ENCODE peak calls at places on chromosome X, in six cellular contexts. One of them, this sample, is unnamed.
A peak's percentile ranks its signal among the peaks of the same experiment; 100 is the strongest.

GRCh38 chrX:15946783-15947550 is 92.4 kb upstream of the AP1S2 start:
- DNase-seq in Daoy: peak; percentile 82
- DNase-seq in GM04503: peak; percentile 80
- DNase-seq in A549: no peak
- DNase-seq in transverse colon: no peak
- DNase-seq in lower leg skin: no peak
- DNase-seq in this sample: no peak

GRCh38 chrX:110992611-110993010 is 103.4 kb upstream of the PAK3 start:
- DNase-seq in Daoy: peak; percentile 7
- DNase-seq in GM04503: no peak
- DNase-seq in A549: peak; percentile 10
- DNase-seq in transverse colon: no peak
- DNase-seq in lower leg skin: no peak
- DNase-seq in this sample: peak; percentile 5

GRCh38 chrX:10981491-10981890 is 129.6 kb upstream of the HCCS start:
- DNase-seq in Daoy: no peak
- DNase-seq in GM04503: no peak
- DNase-seq in A549: no peak
- DNase-seq in transverse colon: no peak
- DNase-seq in lower leg skin: no peak
- DNase-seq in this sample: peak; percentile 56

GRCh38 chrX:25531096-25531495 is 515.3 kb upstream of the ARX start:
- DNase-seq in Daoy: no peak
- DNase-seq in GM04503: no peak
- DNase-seq in A549: no peak
- DNase-seq in transverse colon: no peak
- DNase-seq in lower leg skin: no peak
- DNase-seq in this sample: no peak

GRCh38 chrX:39196192-39197102 is 395.2 kb downstream of the MID1IP1 start:
- DNase-seq in Daoy: peak; percentile 85
- DNase-seq in GM04503: peak; percentile 28
- DNase-seq in A549: no peak
- DNase-seq in transverse colon: peak; percentile 29
- DNase-seq in lower leg skin: no peak
- DNase-seq in this sample: no peak

GRCh38 chrX:37825225-37825842 is 22.0 kb downstream of the DYNLT3 start:
- DNase-seq in Daoy: peak; percentile 15
- DNase-seq in GM04503: no peak
- DNase-seq in A549: peak; percentile 10
- DNase-seq in transverse colon: peak; percentile 58
- DNase-seq in lower leg skin: peak; percentile 15
- DNase-seq in this sample: peak; percentile 8

GRCh38 chrX:1493877-1494510 is 41.3 kb upstream of the ASMTL start:
- DNase-seq in Daoy: no peak
- DNase-seq in GM04503: no peak
- DNase-seq in A549: no peak
- DNase-seq in transverse colon: peak; percentile 34
- DNase-seq in lower leg skin: no peak
- DNase-seq in this sample: no peak

GRCh38 chrX:42946544-42947223 is 168.7 kb upstream of the PPP1R2C start:
- DNase-seq in Daoy: no peak
- DNase-seq in GM04503: no peak
- DNase-seq in A549: no peak
- DNase-seq in transverse colon: no peak
- DNase-seq in lower leg skin: no peak
- DNase-seq in this sample: no peak

GRCh38 chrX:150364347-150365050 is 1.4 kb downstream of the MAMLD1 start:
- DNase-seq in Daoy: peak; percentile 22
- DNase-seq in GM04503: no peak
- DNase-seq in A549: no peak
- DNase-seq in transverse colon: peak; percentile 21
- DNase-seq in lower leg skin: no peak
- DNase-seq in this sample: no peak

GRCh38 chrX:77899081-77899828 is at the start of gene COX7B:
- DNase-seq in Daoy: peak; percentile 81
- DNase-seq in GM04503: peak; percentile 87
- DNase-seq in A549: peak; percentile 72
- DNase-seq in transverse colon: peak; percentile 75
- DNase-seq in lower leg skin: peak; percentile 84
- DNase-seq in this sample: peak; percentile 96

GRCh38 chrX:140440891-140441290 is 64.0 kb downstream of the SOX3 start:
- DNase-seq in Daoy: peak; percentile 4
- DNase-seq in GM04503: no peak
- DNase-seq in A549: no peak
- DNase-seq in transverse colon: no peak
- DNase-seq in lower leg skin: no peak
- DNase-seq in this sample: no peak

GRCh38 chrX:107775734-107776511 is at the start of gene TSC22D3:
- DNase-seq in Daoy: peak; percentile 82
- DNase-seq in GM04503: peak; percentile 9
- DNase-seq in A549: peak; percentile 68
- DNase-seq in transverse colon: peak; percentile 81
- DNase-seq in lower leg skin: peak; percentile 76
- DNase-seq in this sample: peak; percentile 4

GRCh38 chrX:39859991-39860861 is 237.5 kb downstream of the BCOR start:
- DNase-seq in Daoy: peak; percentile 67
- DNase-seq in GM04503: no peak
- DNase-seq in A549: peak; percentile 26
- DNase-seq in transverse colon: peak; percentile 41
- DNase-seq in lower leg skin: no peak
- DNase-seq in this sample: no peak

GRCh38 chrX:108001218-108001814 is 19.1 kb upstream of the TEX13B start:
- DNase-seq in Daoy: peak; percentile 27
- DNase-seq in GM04503: no peak
- DNase-seq in A549: peak; percentile 28
- DNase-seq in transverse colon: no peak
- DNase-seq in lower leg skin: peak; percentile 24
- DNase-seq in this sample: peak; percentile 11

GRCh38 chrX:24151513-24151912 is 2.0 kb downstream of the ZFX start:
- DNase-seq in Daoy: no peak
- DNase-seq in GM04503: no peak
- DNase-seq in A549: no peak
- DNase-seq in transverse colon: no peak
- DNase-seq in lower leg skin: no peak
- DNase-seq in this sample: no peak

GRCh38 chrX:68568136-68568535 is 69.3 kb downstream of the YIPF6 start:
- DNase-seq in Daoy: no peak
- DNase-seq in GM04503: no peak
- DNase-seq in A549: no peak
- DNase-seq in transverse colon: no peak
- DNase-seq in lower leg skin: no peak
- DNase-seq in this sample: no peak

GRCh38 chrX:17359500-17359899 is 15.5 kb upstream of the NHS start:
- DNase-seq in Daoy: peak; percentile 19
- DNase-seq in GM04503: no peak
- DNase-seq in A549: no peak
- DNase-seq in transverse colon: no peak
- DNase-seq in lower leg skin: no peak
- DNase-seq in this sample: no peak

GRCh38 chrX:72306851-72307645 is 1.3 kb upstream of the CITED1 start:
- DNase-seq in Daoy: peak; percentile 81
- DNase-seq in GM04503: peak; percentile 11
- DNase-seq in A549: peak; percentile 67
- DNase-seq in transverse colon: peak; percentile 65
- DNase-seq in lower leg skin: peak; percentile 18
- DNase-seq in this sample: peak; percentile 17

GRCh38 chrX:148459343-148459742 is 41.1 kb upstream of the AFF2 start:
- DNase-seq in Daoy: no peak
- DNase-seq in GM04503: no peak
- DNase-seq in A549: no peak
- DNase-seq in transverse colon: no peak
- DNase-seq in lower leg skin: no peak
- DNase-seq in this sample: no peak

GRCh38 chrX:68826113-68826980 is 2.5 kb upstream of the EFNB1 start:
- DNase-seq in Daoy: no peak
- DNase-seq in GM04503: no peak
- DNase-seq in A549: no peak
- DNase-seq in transverse colon: no peak
- DNase-seq in lower leg skin: no peak
- DNase-seq in this sample: peak; percentile 29

GRCh38 chrX:130109429-130110378 is 593 bp downstream of the ELF4 start:
- DNase-seq in Daoy: no peak
- DNase-seq in GM04503: no peak
- DNase-seq in A549: no peak
- DNase-seq in transverse colon: no peak
- DNase-seq in lower leg skin: no peak
- DNase-seq in this sample: no peak

GRCh38 chrX:149504226-149504914 is 736 bp downstream of the IDS start:
- DNase-seq in Daoy: peak; percentile 58
- DNase-seq in GM04503: no peak
- DNase-seq in A549: peak; percentile 36
- DNase-seq in transverse colon: peak; percentile 37
- DNase-seq in lower leg skin: no peak
- DNase-seq in this sample: no peak

GRCh38 chrX:153463556-153463955 is 6.8 kb downstream of the HAUS7 start:
- DNase-seq in Daoy: no peak
- DNase-seq in GM04503: no peak
- DNase-seq in A549: no peak
- DNase-seq in transverse colon: no peak
- DNase-seq in lower leg skin: no peak
- DNase-seq in this sample: no peak

GRCh38 chrX:41022579-41022978 is 62.7 kb upstream of the USP9X start:
- DNase-seq in Daoy: no peak
- DNase-seq in GM04503: no peak
- DNase-seq in A549: no peak
- DNase-seq in transverse colon: no peak
- DNase-seq in lower leg skin: no peak
- DNase-seq in this sample: peak; percentile 83

GRCh38 chrX:24799078-24799477 is 105.4 kb downstream of the POLA1 start:
- DNase-seq in Daoy: no peak
- DNase-seq in GM04503: no peak
- DNase-seq in A549: no peak
- DNase-seq in transverse colon: no peak
- DNase-seq in lower leg skin: no peak
- DNase-seq in this sample: no peak

GRCh38 chrX:17546356-17546755 is 171.4 kb downstream of the NHS start:
- DNase-seq in Daoy: no peak
- DNase-seq in GM04503: no peak
- DNase-seq in A549: no peak
- DNase-seq in transverse colon: no peak
- DNase-seq in lower leg skin: no peak
- DNase-seq in this sample: no peak

GRCh38 chrX:125758819-125759218 is 407.3 kb downstream of the DCAF12L2 start:
- DNase-seq in Daoy: no peak
- DNase-seq in GM04503: no peak
- DNase-seq in A549: no peak
- DNase-seq in transverse colon: no peak
- DNase-seq in lower leg skin: no peak
- DNase-seq in this sample: no peak

GRCh38 chrX:153925739-153926593 is at the start of gene ARHGAP4:
- DNase-seq in Daoy: no peak
- DNase-seq in GM04503: no peak
- DNase-seq in A549: no peak
- DNase-seq in transverse colon: no peak
- DNase-seq in lower leg skin: no peak
- DNase-seq in this sample: no peak

GRCh38 chrX:19127649-19128168 is 5.4 kb upstream of the ADGRG2 start:
- DNase-seq in Daoy: peak; percentile 29
- DNase-seq in GM04503: no peak
- DNase-seq in A549: no peak
- DNase-seq in transverse colon: no peak
- DNase-seq in lower leg skin: no peak
- DNase-seq in this sample: no peak

GRCh38 chrX:107483976-107484726 is 34.7 kb downstream of the FRMPD3 start:
- DNase-seq in Daoy: peak; percentile 45
- DNase-seq in GM04503: no peak
- DNase-seq in A549: no peak
- DNase-seq in transverse colon: no peak
- DNase-seq in lower leg skin: no peak
- DNase-seq in this sample: no peak

GRCh38 chrX:1316527-1316926 is 20.1 kb upstream of the IL3RA start:
- DNase-seq in Daoy: peak; percentile 38
- DNase-seq in GM04503: no peak
- DNase-seq in A549: no peak
- DNase-seq in transverse colon: peak; percentile 40
- DNase-seq in lower leg skin: peak; percentile 65
- DNase-seq in this sample: no peak

GRCh38 chrX:10085223-10085622 is 71.6 kb upstream of the CLCN4 start:
- DNase-seq in Daoy: peak; percentile 9
- DNase-seq in GM04503: no peak
- DNase-seq in A549: no peak
- DNase-seq in transverse colon: no peak
- DNase-seq in lower leg skin: no peak
- DNase-seq in this sample: no peak

GRCh38 chrX:7170903-7171302 is 22.9 kb upstream of the PUDP start:
- DNase-seq in Daoy: peak; percentile 3
- DNase-seq in GM04503: no peak
- DNase-seq in A549: no peak
- DNase-seq in transverse colon: peak; percentile 41
- DNase-seq in lower leg skin: no peak
- DNase-seq in this sample: peak; percentile 29

GRCh38 chrX:13215729-13216128 is 104.1 kb downstream of the ATXN3L start:
- DNase-seq in Daoy: no peak
- DNase-seq in GM04503: no peak
- DNase-seq in A549: no peak
- DNase-seq in transverse colon: no peak
- DNase-seq in lower leg skin: no peak
- DNase-seq in this sample: no peak

GRCh38 chrX:19513383-19513782 is 1.9 kb downstream of the MAP3K15 start:
- DNase-seq in Daoy: no peak
- DNase-seq in GM04503: no peak
- DNase-seq in A549: peak; percentile 8
- DNase-seq in transverse colon: no peak
- DNase-seq in lower leg skin: no peak
- DNase-seq in this sample: peak; percentile 53

GRCh38 chrX:108312011-108312410 is 126.2 kb downstream of the COL4A6 start:
- DNase-seq in Daoy: peak; percentile 7
- DNase-seq in GM04503: no peak
- DNase-seq in A549: no peak
- DNase-seq in transverse colon: no peak
- DNase-seq in lower leg skin: no peak
- DNase-seq in this sample: no peak

GRCh38 chrX:54116391-54116790 is 66.7 kb downstream of the FAM120C start:
- DNase-seq in Daoy: no peak
- DNase-seq in GM04503: no peak
- DNase-seq in A549: no peak
- DNase-seq in transverse colon: no peak
- DNase-seq in lower leg skin: no peak
- DNase-seq in this sample: no peak

GRCh38 chrX:3815896-3816664 is 102.6 kb upstream of the PRKX start:
- DNase-seq in Daoy: peak; percentile 53
- DNase-seq in GM04503: no peak
- DNase-seq in A549: peak; percentile 8
- DNase-seq in transverse colon: peak; percentile 70
- DNase-seq in lower leg skin: peak; percentile 22
- DNase-seq in this sample: peak; percentile 36

GRCh38 chrX:150913511-150913910 is 15.0 kb upstream of the CD99L2 start:
- DNase-seq in Daoy: peak; percentile 9
- DNase-seq in GM04503: no peak
- DNase-seq in A549: no peak
- DNase-seq in transverse colon: no peak
- DNase-seq in lower leg skin: no peak
- DNase-seq in this sample: no peak

GRCh38 chrX:133859860-133860259 is 125.5 kb downstream of the GPC3 start:
- DNase-seq in Daoy: peak; percentile 1
- DNase-seq in GM04503: peak; percentile 13
- DNase-seq in A549: no peak
- DNase-seq in transverse colon: no peak
- DNase-seq in lower leg skin: peak; percentile 29
- DNase-seq in this sample: no peak